ENCODE peak calls at places on chromosome 2, in seven cellular contexts. H, G, M, Y, C, L and K are unnamed samples.

GRCh38 chr2:38281095-38281742 is 95.9 kb downstream of the ATL2 start:
- DNase-seq in H (no peak), G (no peak), M (no peak), Y (no peak), C (no peak), L (no peak), K (no peak)

GRCh38 chr2:23814963-23815362 is 112.0 kb downstream of the ATAD2B start:
- DNase-seq in H (no peak), G (no peak), M (no peak), Y (no peak), C (no peak), L (no peak), K (no peak)

GRCh38 chr2:113791697-113792590 is 35.5 kb upstream of the SLC35F5 start:
- DNase-seq in H (no peak), G (no peak), M (no peak), Y (no peak), C (no peak), L (peak; percentile 64), K (no peak)

GRCh38 chr2:191593622-191594416 is 84.1 kb upstream of the NABP1 start:
- DNase-seq in H (no peak), G (peak; percentile 63), M (no peak), Y (no peak), C (no peak), L (peak; percentile 60), K (no peak)

GRCh38 chr2:239773377-239774141 is 251.6 kb downstream of the NDUFA10 start:
- DNase-seq in H (no peak), G (no peak), M (no peak), Y (no peak), C (peak; percentile 9), L (no peak), K (no peak)

GRCh38 chr2:62586981-62587380 is 81.0 kb upstream of the TMEM17 start:
- DNase-seq in H (no peak), G (no peak), M (no peak), Y (no peak), C (no peak), L (peak; percentile 39), K (no peak)

GRCh38 chr2:68769586-68770270 is 35.1 kb downstream of the ARHGAP25 start:
- DNase-seq in H (no peak), G (no peak), M (no peak), Y (no peak), C (no peak), L (no peak), K (no peak)

GRCh38 chr2:21220930-21221329 is 97.2 kb downstream of the TDRD15 start:
- DNase-seq in H (no peak), G (no peak), M (no peak), Y (no peak), C (no peak), L (no peak), K (no peak)

GRCh38 chr2:168434164-168434563 is 21.9 kb upstream of the CERS6 start:
- DNase-seq in H (no peak), G (no peak), M (no peak), Y (no peak), C (no peak), L (no peak), K (no peak)

GRCh38 chr2:181991171-181991885 is 5.7 kb downstream of the PPP1R1C start:
- DNase-seq in H (no peak), G (no peak), M (no peak), Y (no peak), C (no peak), L (no peak), K (no peak)

GRCh38 chr2:140551291-140551690 is 1579.5 kb downstream of the LRP1B start:
- DNase-seq in H (no peak), G (no peak), M (no peak), Y (no peak), C (no peak), L (no peak), K (no peak)

GRCh38 chr2:175203621-175204496 is 22.3 kb upstream of the ATP5MC3 start:
- DNase-seq in H (no peak), G (peak; percentile 50), M (no peak), Y (peak; percentile 38), C (peak; percentile 63), L (peak; percentile 62), K (peak; percentile 70)
- TF ChIP-seq CTCF in H (peak; percentile 26), G (peak; percentile 79), M (no peak), Y (no peak), C (peak; percentile 47), L (peak; percentile 73), K (peak; percentile 74)

GRCh38 chr2:141911485-141912066 is 219.2 kb downstream of the LRP1B start:
- DNase-seq in H (no peak), G (peak; percentile 50), M (no peak), Y (no peak), C (no peak), L (no peak), K (no peak)
- TF ChIP-seq CTCF in H (no peak), G (peak; percentile 47), M (no peak), Y (no peak), C (peak; percentile 38), L (peak; percentile 68), K (peak; percentile 69)

GRCh38 chr2:215740071-215740470 is 273.3 kb downstream of the MREG start:
- DNase-seq in H (no peak), G (no peak), M (no peak), Y (no peak), C (no peak), L (no peak), K (no peak)

GRCh38 chr2:215737496-215737895 is 275.9 kb downstream of the MREG start:
- DNase-seq in H (no peak), G (no peak), M (no peak), Y (no peak), C (no peak), L (no peak), K (no peak)

GRCh38 chr2:215731108-215731507 is 282.2 kb downstream of the MREG start:
- DNase-seq in H (no peak), G (no peak), M (no peak), Y (no peak), C (no peak), L (no peak), K (no peak)

GRCh38 chr2:215738360-215738759 is 275.0 kb downstream of the MREG start:
- DNase-seq in H (no peak), G (no peak), M (no peak), Y (no peak), C (no peak), L (no peak), K (no peak)

GRCh38 chr2:215736653-215737290 is 276.6 kb downstream of the MREG start:
- DNase-seq in H (no peak), G (peak; percentile 69), M (no peak), Y (no peak), C (no peak), L (peak; percentile 44), K (no peak)
- TF ChIP-seq CTCF in H (no peak), G (no peak), M (no peak), Y (no peak), C (no peak), L (peak; percentile 72), K (peak; percentile 61)

GRCh38 chr2:84735383-84735782 is 145.5 kb downstream of the TRABD2A start:
- DNase-seq in H (no peak), G (no peak), M (no peak), Y (no peak), C (no peak), L (peak; percentile 66), K (no peak)

DNA sequence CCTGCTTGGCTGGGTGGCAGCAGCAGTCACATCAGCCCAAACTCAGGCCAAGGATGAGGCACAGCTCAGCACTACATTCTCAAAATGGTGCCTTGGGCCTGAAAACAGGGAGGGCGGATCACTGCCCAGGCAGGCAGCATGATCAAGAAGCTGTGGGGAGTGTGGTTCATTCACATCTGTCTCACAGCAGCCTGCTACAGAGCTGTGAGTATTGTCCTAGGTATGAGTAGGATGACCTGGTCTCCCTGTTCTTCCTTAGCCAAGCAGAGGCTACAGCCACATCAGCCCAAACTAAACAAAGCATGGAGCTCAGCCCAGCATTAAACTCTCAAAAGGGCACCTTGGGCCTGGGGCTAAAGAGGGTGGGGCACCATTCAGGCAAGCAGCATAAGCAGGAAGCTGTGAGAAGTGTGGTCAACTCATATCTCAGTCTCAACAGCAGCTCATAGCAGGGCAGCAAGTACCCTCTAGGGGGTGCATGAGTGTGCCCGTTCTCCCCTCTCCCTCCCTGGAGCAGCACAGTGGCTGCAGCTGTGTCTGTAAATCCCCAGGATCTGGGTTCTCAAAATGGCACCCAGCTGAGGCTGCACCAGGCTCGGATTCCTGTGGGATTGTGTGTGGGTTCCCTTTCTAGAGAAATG is 139.6 kb downstream of the TRABD2A start:
- DNase-seq in H (no peak), G (peak; percentile 25), M (no peak), Y (no peak), C (no peak), L (peak; percentile 38), K (no peak)
- TF ChIP-seq CTCF in H (no peak), G (peak; percentile 61), M (no peak), Y (peak; percentile 13), C (no peak), L (peak; percentile 56), K (peak; percentile 39)

GRCh38 chr2:59449264-59449663 is 1104.2 kb downstream of the BCL11A start:
- DNase-seq in H (no peak), G (no peak), M (no peak), Y (no peak), C (no peak), L (no peak), K (no peak)
- TF ChIP-seq CTCF in H (no peak), G (peak; percentile 14), M (no peak), Y (no peak), C (peak; percentile 4), L (no peak), K (no peak)

GRCh38 chr2:20106746-20107145 is 55.3 kb upstream of the LAPTM4A start:
- DNase-seq in H (no peak), G (no peak), M (no peak), Y (no peak), C (peak; percentile 74), L (no peak), K (no peak)

GRCh38 chr2:20099780-20100179 is 48.4 kb upstream of the LAPTM4A start:
- DNase-seq in H (no peak), G (no peak), M (no peak), Y (no peak), C (no peak), L (no peak), K (no peak)

GRCh38 chr2:20104900-20105545 is 53.6 kb upstream of the LAPTM4A start:
- DNase-seq in H (no peak), G (no peak), M (no peak), Y (peak; percentile 53), C (no peak), L (no peak), K (no peak)

GRCh38 chr2:20100711-20101110 is 49.3 kb upstream of the LAPTM4A start:
- DNase-seq in H (no peak), G (no peak), M (no peak), Y (no peak), C (no peak), L (no peak), K (no peak)

GRCh38 chr2:20103514-20103913 is 52.1 kb upstream of the LAPTM4A start:
- DNase-seq in H (no peak), G (peak; percentile 65), M (no peak), Y (no peak), C (no peak), L (peak; percentile 49), K (no peak)
- TF ChIP-seq CTCF in H (no peak), G (peak; percentile 75), M (no peak), Y (no peak), C (peak; percentile 46), L (peak; percentile 73), K (peak; percentile 60)

GRCh38 chr2:129813404-129813803 is 166.1 kb upstream of the RAB6C start:
- DNase-seq in H (no peak), G (no peak), M (no peak), Y (no peak), C (no peak), L (no peak), K (no peak)
- TF ChIP-seq CTCF in H (no peak), G (peak; percentile 45), M (no peak), Y (no peak), C (no peak), L (no peak), K (no peak)